ENCODE peak calls at places on chromosomes 6 and 20, in seven cellular contexts. N is stomach, J is breast epithelium, C is uterus, V is HCT116, D is tibial nerve, I is heart left ventricle. X is an unnamed sample. For H3K4me1, the result is how much of the 10 kb centered on the place peaks cover.

GRCh38 chr6:16471222-16471784 is 232.9 kb downstream of the GMPR start:
- DNase-seq in I (no peak), N (no peak), C (no peak), V (no peak), J (no peak), D (no peak), X (no peak)

GRCh38 chr6:111430605-111431378 is 52.2 kb downstream of the REV3L start:
- DNase-seq in N (no peak), J (no peak), V (no peak), C (peak), I (no peak), D (no peak), X (no peak)

GRCh38 chr6:47822856-47823554 is 41.2 kb downstream of the OPN5 start:
- DNase-seq in I (no peak), N (no peak), C (no peak), J (no peak), D (no peak), V (no peak), X (no peak)

GRCh38 chr6:20802596-20802995 is 268.3 kb downstream of the CDKAL1 start:
- DNase-seq in I (no peak), N (no peak), D (no peak), V (no peak), J (peak), C (no peak), X (no peak)

GRCh38 chr6:97203343-97203742 is 79.7 kb downstream of the MMS22L start:
- DNase-seq in N (no peak), I (no peak), J (no peak), D (no peak), V (no peak), C (no peak), X (no peak)

GRCh38 chr6:152651986-152652385 is 14.8 kb upstream of the SYNE1 start:
- DNase-seq in D (no peak), J (no peak), I (no peak), V (no peak), C (no peak), N (no peak), X (no peak)

GRCh38 chr6:82954937-82955577 is 110.6 kb downstream of the UBE3D start:
- DNase-seq in I (no peak), D (no peak), V (no peak), C (no peak), N (no peak), J (no peak), X (no peak)

GRCh38 chr6:104525677-104526322 is 333.9 kb downstream of the HACE1 start:
- DNase-seq in J (peak), V (peak), D (peak), I (peak), C (peak), N (peak), X (peak)

GRCh38 chr20:62120990-62121775 is 1.1 kb upstream of the LSM14B start:
- DNase-seq in I (no peak), D (peak), C (peak), N (no peak), J (peak), V (peak), X (no peak)

DNA sequence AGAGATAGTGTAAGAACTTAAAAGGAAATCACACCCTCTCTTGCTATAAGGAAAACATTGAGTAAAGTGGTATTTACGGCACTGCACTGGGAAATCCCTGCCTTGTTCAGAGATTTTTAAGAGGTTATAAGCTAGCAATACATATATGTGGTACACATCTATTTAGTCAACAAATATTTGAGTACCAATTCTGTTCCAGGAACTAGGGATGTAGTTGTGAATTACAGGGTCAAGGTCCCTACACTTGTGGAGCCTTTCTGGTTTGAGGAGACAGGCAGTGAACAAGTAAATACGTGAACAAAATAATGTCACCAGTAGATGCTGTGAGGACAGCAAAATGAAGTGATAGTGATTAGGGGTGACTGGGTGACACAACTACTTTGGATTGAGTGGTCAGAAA is 1.8 kb downstream of the TM9SF4 start:
- DNase-seq in V (no peak), I (no peak), J (no peak), D (no peak), C (no peak), N (no peak), X (no peak)
- H3K4me1 ChIP-seq in V (under half), I (under half), J (under half), D (under half), C (under half), N (half or more), X (under half)

DNA sequence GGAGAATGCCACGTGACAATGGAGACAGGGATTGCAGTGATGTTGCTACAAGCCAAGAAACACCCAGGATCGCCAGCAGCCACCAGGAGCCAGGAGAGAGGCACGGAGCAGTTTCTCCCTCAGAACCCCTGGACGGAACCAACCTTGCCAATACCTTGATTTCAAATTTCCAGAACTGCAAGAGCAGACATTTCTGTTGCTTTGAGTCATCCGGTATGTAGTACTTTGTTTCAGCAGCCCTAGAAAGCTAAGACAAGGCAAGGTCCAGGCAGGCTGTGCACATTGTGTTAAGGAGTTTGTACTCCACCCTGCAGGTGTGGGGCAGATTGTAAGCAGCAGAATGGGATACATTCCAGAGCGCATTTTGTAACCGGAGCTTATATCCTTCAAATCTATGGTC is 48.3 kb downstream of the TRERF1 start:
- DNase-seq in I (no peak), V (no peak), J (no peak), D (no peak), C (no peak), N (no peak), X (peak)
- TF ChIP-seq CTCF in I (no peak), V (peak), J (no peak), D (no peak), C (no peak), N (no peak), X (no peak)

DNA sequence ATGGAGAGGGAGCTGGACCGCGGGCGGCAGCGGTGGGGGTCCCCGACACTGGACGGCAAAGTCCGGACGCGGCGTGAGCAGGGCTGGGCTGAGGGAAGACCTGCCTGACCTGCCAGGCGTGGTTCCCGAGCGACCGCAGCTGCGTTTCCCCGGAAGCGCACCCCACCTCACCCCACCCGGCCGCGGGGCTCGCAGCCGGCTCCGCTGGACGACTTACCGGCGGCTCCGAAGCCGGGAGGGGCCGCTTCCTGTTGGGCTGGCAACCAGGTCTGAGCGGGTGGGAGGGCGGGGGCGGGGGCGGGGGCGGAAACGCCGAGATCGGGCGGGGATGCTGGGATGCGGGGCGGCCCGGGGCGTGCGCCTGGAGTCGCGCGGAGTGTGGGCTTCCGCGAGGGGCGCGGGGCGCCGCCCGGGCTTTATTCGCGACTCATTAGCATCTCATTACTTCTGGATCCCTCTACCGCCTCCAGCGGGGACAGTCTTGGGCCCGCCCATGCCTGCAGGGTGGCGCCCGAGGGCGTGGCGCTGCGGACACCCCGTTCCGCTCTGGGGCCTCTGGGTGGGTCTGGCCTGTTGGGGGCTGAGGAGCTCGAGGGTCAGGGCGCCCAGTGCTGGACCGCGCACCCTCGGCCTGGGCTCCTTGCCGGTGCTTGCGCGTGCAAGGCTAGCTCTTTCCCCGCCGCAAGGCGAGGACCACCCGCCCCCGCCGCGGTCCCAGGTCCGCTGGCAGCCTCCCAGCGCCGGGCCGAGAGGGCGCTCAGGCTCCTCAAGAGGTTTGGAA is at the start of gene MICAL1:
- DNase-seq in J (no peak), I (peak), N (peak), V (no peak), C (peak), D (peak), X (peak)
- TF ChIP-seq POLR2A in J (no peak), I (peak), N (no peak), V (no peak), C (no peak), D (peak), X (peak)

GRCh38 chr6:33815854-33816253 is 12.1 kb upstream of the MLN start:
- DNase-seq in C (no peak), D (no peak), I (no peak), V (peak), N (no peak), J (no peak), X (no peak)

GRCh38 chr6:33813960-33814662 is 10.3 kb upstream of the MLN start:
- DNase-seq in C (no peak), I (no peak), J (no peak), D (no peak), V (no peak), N (no peak), X (no peak)

GRCh38 chr6:33814663-33814985 is 10.8 kb upstream of the MLN start:
- DNase-seq in I (no peak), D (no peak), J (no peak), C (no peak), V (no peak), N (no peak), X (no peak)

GRCh38 chr6:33812669-33813068 is 8.9 kb upstream of the MLN start:
- DNase-seq in J (no peak), D (no peak), V (no peak), N (peak), C (no peak), I (peak), X (no peak)

GRCh38 chr6:33813246-33813904 is 9.6 kb upstream of the MLN start:
- DNase-seq in N (no peak), D (no peak), J (no peak), V (no peak), C (no peak), I (no peak), X (no peak)
- H3K4me1 ChIP-seq in N (under half), D (under half), J (under half), V (under half), C (under half), I (under half), X (under half)

GRCh38 chr6:146957443-146957842 is 246.8 kb upstream of the STXBP5 start:
- DNase-seq in D (no peak), I (no peak), N (no peak), V (no peak), J (no peak), C (no peak), X (no peak)
- TF ChIP-seq CTCF in D (no peak), I (no peak), N (no peak), V (no peak), J (no peak), C (no peak), X (no peak)